ENCODE peak calls at places on chromosomes 16 and 17, in ten cellular contexts. N is H9, V is A549, A is brain microvascular endothelial cell, B is caudate nucleus, E is cardiac muscle cell, J is GM23248, P is left ventricle myocardium inferior, Y is prostate gland, H is RWPE1. X is an unnamed sample.

GRCh38 chr17:16467886-16468285 is 24.1 kb downstream of the LRRC75A start:
- DNase-seq in N (no peak), V (no peak), A (no peak), B (no peak), E (no peak), J (no peak), P (no peak), Y (no peak), H (no peak), X (no peak)

GRCh38 chr16:15729152-15729551 is 79.1 kb downstream of the NDE1 start:
- DNase-seq in N (no peak), V (no peak), A (no peak), B (no peak), E (no peak), J (no peak), P (no peak), Y (no peak), H (no peak), X (no peak)

GRCh38 chr17:74491645-74492044 is 25.2 kb downstream of the CD300A start:
- DNase-seq in N (peak), V (no peak), A (no peak), B (no peak), E (no peak), J (no peak), P (no peak), Y (no peak), H (no peak), X (no peak)

GRCh38 chr17:17741346-17742023 is 60.2 kb downstream of the RAI1 start:
- DNase-seq in N (peak), V (no peak), A (no peak), B (peak), E (no peak), J (peak), P (no peak), Y (peak), H (no peak), X (no peak)

GRCh38 chr17:9845306-9845705 is 19.6 kb downstream of the GLP2R start:
- DNase-seq in N (peak), V (no peak), A (no peak), B (no peak), E (no peak), J (no peak), P (no peak), Y (no peak), H (no peak), X (no peak)

GRCh38 chr17:63275968-63276349 is 170.1 kb downstream of the CYB561 start:
- DNase-seq in N (no peak), V (no peak), A (no peak), B (no peak), E (no peak), J (peak), P (no peak), Y (no peak), H (no peak), X (no peak)

GRCh38 chr16:78677332-78677731 is 577.9 kb downstream of the WWOX start:
- DNase-seq in N (no peak), V (no peak), A (no peak), B (no peak), E (no peak), J (no peak), P (no peak), Y (no peak), H (no peak), X (no peak)

GRCh38 chr17:76063880-76064546 is 8.3 kb downstream of the SRP68 start:
- DNase-seq in N (no peak), V (no peak), A (no peak), B (no peak), E (no peak), J (no peak), P (no peak), Y (no peak), H (no peak), X (no peak)

GRCh38 chr17:31494259-31495048 is 103.0 kb downstream of the RAB11FIP4 start:
- DNase-seq in N (no peak), V (no peak), A (no peak), B (no peak), E (no peak), J (no peak), P (no peak), Y (no peak), H (peak), X (no peak)

GRCh38 chr17:81142301-81143199 is 22.8 kb upstream of the PVALEF start:
- DNase-seq in N (peak), V (peak), A (peak), B (peak), E (peak), J (peak), P (peak), Y (peak), H (peak), X (no peak)

GRCh38 chr16:5328546-5328945 is 231.0 kb upstream of the EEF2KMT start:
- DNase-seq in N (no peak), V (no peak), A (no peak), B (no peak), E (no peak), J (no peak), P (no peak), Y (no peak), H (no peak), X (no peak)

GRCh38 chr17:75383842-75384195 is 21.7 kb downstream of the GRB2 start:
- DNase-seq in N (no peak), V (no peak), A (no peak), B (no peak), E (no peak), J (no peak), P (no peak), Y (no peak), H (no peak), X (no peak)

GRCh38 chr16:67248401-67249177 is at the start of gene SLC9A5:
- DNase-seq in N (peak), V (no peak), A (no peak), B (no peak), E (no peak), J (peak), P (peak), Y (no peak), H (no peak), X (no peak)

GRCh38 chr16:50068550-50068949 is 2.8 kb downstream of the HEATR3 start:
- DNase-seq in N (no peak), V (no peak), A (peak), B (no peak), E (peak), J (peak), P (no peak), Y (no peak), H (no peak), X (no peak)

GRCh38 chr16:25052530-25052929 is 37.4 kb upstream of the ARHGAP17 start:
- DNase-seq in N (no peak), V (no peak), A (no peak), B (no peak), E (no peak), J (no peak), P (peak), Y (no peak), H (no peak), X (no peak)

GRCh38 chr16:74760007-74760767 is 14.4 kb downstream of the FA2H start:
- DNase-seq in N (no peak), V (peak), A (peak), B (no peak), E (no peak), J (peak), P (no peak), Y (no peak), H (no peak), X (no peak)

GRCh38 chr16:2429771-2430663 is 770 bp downstream of the CCNF start:
- DNase-seq in N (no peak), V (no peak), A (no peak), B (no peak), E (peak), J (peak), P (no peak), Y (peak), H (peak), X (no peak)

GRCh38 chr17:7436556-7437368 is 1.5 kb downstream of the TMEM102 start:
- DNase-seq in N (peak), V (peak), A (no peak), B (peak), E (peak), J (peak), P (peak), Y (peak), H (peak), X (peak)

GRCh38 chr17:81394831-81395599 is at the start of gene BAHCC1:
- DNase-seq in N (peak), V (peak), A (peak), B (peak), E (peak), J (peak), P (peak), Y (peak), H (peak), X (peak)

GRCh38 chr17:75758131-75758905 is 6.7 kb downstream of the GALK1 start:
- DNase-seq in N (peak), V (no peak), A (no peak), B (no peak), E (no peak), J (no peak), P (no peak), Y (no peak), H (no peak), X (no peak)

GRCh38 chr16:84638195-84638806 is 10.0 kb upstream of the KLHL36 start:
- DNase-seq in N (no peak), V (no peak), A (no peak), B (no peak), E (no peak), J (no peak), P (no peak), Y (no peak), H (no peak), X (no peak)

GRCh38 chr16:84633622-84634021 is 14.7 kb upstream of the KLHL36 start:
- DNase-seq in N (no peak), V (no peak), A (peak), B (no peak), E (peak), J (no peak), P (peak), Y (no peak), H (no peak), X (no peak)

GRCh38 chr16:84640145-84640544 is 8.2 kb upstream of the KLHL36 start:
- DNase-seq in N (no peak), V (no peak), A (no peak), B (no peak), E (no peak), J (no peak), P (no peak), Y (no peak), H (no peak), X (no peak)

GRCh38 chr16:84635702-84636101 is 12.6 kb upstream of the KLHL36 start:
- DNase-seq in N (no peak), V (no peak), A (no peak), B (no peak), E (no peak), J (no peak), P (no peak), Y (no peak), H (no peak), X (no peak)

DNA sequence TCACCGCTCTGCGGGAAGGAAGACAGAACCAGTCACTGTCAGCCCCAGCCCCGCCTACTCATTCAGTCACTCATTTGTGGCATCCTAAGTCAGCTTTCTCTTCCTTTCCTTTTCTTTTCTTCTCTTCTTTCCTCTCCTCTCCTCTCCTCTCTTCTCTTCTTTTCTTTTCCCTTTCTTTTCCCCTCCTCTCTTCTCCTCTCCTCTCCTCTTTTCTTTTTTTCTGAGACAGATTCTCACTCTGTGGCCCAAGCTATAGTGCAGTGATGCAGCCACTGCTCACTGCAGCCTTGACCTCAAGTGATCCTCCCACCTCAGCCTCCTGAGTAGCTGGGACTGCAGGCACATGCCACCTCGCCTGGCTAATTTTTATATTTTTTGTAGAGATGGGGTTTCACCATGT is 10.6 kb upstream of the KLHL36 start:
- DNase-seq in N (no peak), V (no peak), A (no peak), B (no peak), E (no peak), J (no peak), P (no peak), Y (no peak), H (no peak), X (no peak)
- H3K27ac ChIP-seq in N (no peak), V (no peak), A (no peak), B (no peak), E (no peak), J (no peak), P (no peak), Y (no peak), H (peak), X (no peak)

GRCh38 chr16:81473066-81473488 is 28.5 kb downstream of the CMIP start:
- DNase-seq in N (no peak), V (no peak), A (peak), B (no peak), E (no peak), J (no peak), P (peak), Y (no peak), H (no peak), X (no peak)
- H3K27ac ChIP-seq in N (no peak), V (no peak), A (peak), B (no peak), E (no peak), J (no peak), P (no peak), Y (no peak), H (peak), X (no peak)

GRCh38 chr17:4560837-4561241 is 462 bp upstream of the GGT6 start:
- DNase-seq in N (peak), V (no peak), A (no peak), B (no peak), E (peak), J (no peak), P (no peak), Y (no peak), H (no peak), X (no peak)

GRCh38 chr17:4559851-4560820 is at the start of gene GGT6:
- DNase-seq in N (no peak), V (no peak), A (no peak), B (no peak), E (no peak), J (no peak), P (no peak), Y (peak), H (no peak), X (no peak)

GRCh38 chr17:4566785-4567184 is 6.4 kb upstream of the GGT6 start:
- DNase-seq in N (peak), V (peak), A (peak), B (no peak), E (peak), J (peak), P (no peak), Y (peak), H (peak), X (no peak)

GRCh38 chr17:4562000-4562969 is 1.9 kb upstream of the GGT6 start:
- DNase-seq in N (no peak), V (no peak), A (no peak), B (no peak), E (no peak), J (no peak), P (no peak), Y (no peak), H (no peak), X (no peak)

DNA sequence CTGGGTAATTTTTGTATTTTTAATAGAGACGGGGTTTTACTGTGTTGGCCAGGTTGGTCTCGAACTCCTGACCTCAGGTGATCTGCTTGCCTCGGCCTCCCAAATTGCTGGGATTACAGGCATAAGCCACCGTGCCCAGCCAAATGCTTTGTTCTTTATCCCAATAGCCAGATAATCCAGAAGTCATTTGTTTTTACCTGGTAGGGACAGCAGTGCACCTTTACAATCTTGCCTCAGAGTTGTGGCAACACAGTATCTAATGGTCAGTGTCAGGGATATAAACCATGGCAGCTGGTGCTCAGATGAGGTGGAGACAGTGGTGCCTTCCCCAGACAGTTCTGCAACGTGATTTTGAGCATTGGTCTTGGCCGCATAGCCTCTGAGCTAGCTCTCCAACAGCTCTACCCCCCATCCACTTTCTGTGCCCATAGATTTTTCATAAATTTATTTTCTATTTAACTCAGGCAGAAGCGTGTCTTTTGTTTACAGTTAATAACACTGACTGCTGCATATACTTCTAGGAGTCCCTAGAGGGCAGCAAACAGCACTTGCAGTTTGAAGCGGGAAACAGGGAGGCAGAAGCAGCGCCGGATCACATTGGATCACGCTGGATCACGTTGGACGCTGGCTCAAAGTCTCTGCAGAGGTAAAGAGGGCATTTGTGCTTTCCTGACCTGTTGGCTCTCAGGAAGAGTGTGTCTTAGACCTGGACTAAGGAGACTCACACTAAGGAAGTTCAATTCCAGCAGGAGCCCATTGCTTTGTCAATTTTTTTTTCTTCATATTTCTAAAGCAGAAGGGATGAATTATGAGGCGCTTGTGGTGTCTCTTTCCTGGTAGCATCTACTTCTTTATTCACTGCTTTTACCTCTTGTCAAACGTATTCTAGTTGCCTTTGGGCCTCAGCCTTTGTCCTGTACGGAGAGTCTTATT is 5.1 kb upstream of the GGT6 start:
- DNase-seq in N (peak), V (peak), A (peak), B (peak), E (peak), J (peak), P (peak), Y (peak), H (peak), X (peak)
- H3K27ac ChIP-seq in N (no peak), V (no peak), A (no peak), B (no peak), E (no peak), J (no peak), P (peak), Y (no peak), H (peak), X (no peak)

GRCh38 chr16:72197556-72197955 is 25.6 kb upstream of the PMFBP1 start:
- DNase-seq in N (no peak), V (no peak), A (no peak), B (no peak), E (no peak), J (no peak), P (no peak), Y (no peak), H (no peak), X (no peak)

GRCh38 chr16:72198021-72198420 is 26.1 kb upstream of the PMFBP1 start:
- DNase-seq in N (no peak), V (no peak), A (peak), B (peak), E (peak), J (peak), P (no peak), Y (no peak), H (no peak), X (no peak)

GRCh38 chr16:72201387-72201786 is 29.4 kb upstream of the PMFBP1 start:
- DNase-seq in N (no peak), V (no peak), A (no peak), B (no peak), E (no peak), J (no peak), P (no peak), Y (peak), H (no peak), X (no peak)

GRCh38 chr16:72199938-72200337 is 28.0 kb upstream of the PMFBP1 start:
- DNase-seq in N (no peak), V (no peak), A (no peak), B (no peak), E (no peak), J (no peak), P (no peak), Y (no peak), H (no peak), X (no peak)

GRCh38 chr16:72198641-72199250 is 26.8 kb upstream of the PMFBP1 start:
- DNase-seq in N (peak), V (no peak), A (no peak), B (no peak), E (no peak), J (no peak), P (no peak), Y (no peak), H (no peak), X (no peak)
- H3K27ac ChIP-seq in N (no peak), V (no peak), A (no peak), B (peak), E (peak), J (no peak), P (no peak), Y (no peak), H (no peak), X (no peak)

X was measured in epithelial cell of prostate.